ENCODE peak calls at places on chromosomes 3 and 15, in seven cellular contexts. One of them, this sample, is unnamed.

GRCh38 chr3:177119829-177120228 is 77.5 kb downstream of the TBL1XR1 start:
- DNase-seq in neuronal stem cell: no peak
- DNase-seq in mucosa of gallbladder: no peak
- DNase-seq in T-helper 2 cell: no peak
- DNase-seq in LoVo: no peak
- DNase-seq in fibroblast of pulmonary artery: no peak
- DNase-seq in iPS DF 6.9: no peak
- DNase-seq in this sample: no peak

GRCh38 chr15:76310470-76311070 is 699 bp downstream of the ETFA start:
- DNase-seq in neuronal stem cell: no peak
- DNase-seq in mucosa of gallbladder: no peak
- DNase-seq in T-helper 2 cell: no peak
- DNase-seq in LoVo: no peak
- DNase-seq in fibroblast of pulmonary artery: peak
- DNase-seq in iPS DF 6.9: no peak
- DNase-seq in this sample: no peak

GRCh38 chr15:63234479-63234878 is 42.9 kb upstream of the APH1B start:
- DNase-seq in neuronal stem cell: no peak
- DNase-seq in mucosa of gallbladder: peak
- DNase-seq in T-helper 2 cell: no peak
- DNase-seq in LoVo: no peak
- DNase-seq in fibroblast of pulmonary artery: peak
- DNase-seq in iPS DF 6.9: no peak
- DNase-seq in this sample: peak

GRCh38 chr3:62688050-62688449 is 187.2 kb downstream of the CADPS start:
- DNase-seq in neuronal stem cell: no peak
- DNase-seq in mucosa of gallbladder: no peak
- DNase-seq in T-helper 2 cell: no peak
- DNase-seq in LoVo: no peak
- DNase-seq in fibroblast of pulmonary artery: peak
- DNase-seq in iPS DF 6.9: no peak
- DNase-seq in this sample: no peak

GRCh38 chr3:166177130-166177529 is 339.9 kb upstream of the BCHE start:
- DNase-seq in neuronal stem cell: no peak
- DNase-seq in mucosa of gallbladder: no peak
- DNase-seq in T-helper 2 cell: no peak
- DNase-seq in LoVo: peak
- DNase-seq in fibroblast of pulmonary artery: no peak
- DNase-seq in iPS DF 6.9: no peak
- DNase-seq in this sample: no peak

GRCh38 chr3:72761410-72761809 is 86.8 kb downstream of the SHQ1 start:
- DNase-seq in neuronal stem cell: no peak
- DNase-seq in mucosa of gallbladder: no peak
- DNase-seq in T-helper 2 cell: no peak
- DNase-seq in LoVo: no peak
- DNase-seq in fibroblast of pulmonary artery: no peak
- DNase-seq in iPS DF 6.9: no peak
- DNase-seq in this sample: no peak

GRCh38 chr3:107928084-107928445 is 162.8 kb downstream of the CD47 start:
- DNase-seq in neuronal stem cell: no peak
- DNase-seq in mucosa of gallbladder: no peak
- DNase-seq in T-helper 2 cell: no peak
- DNase-seq in LoVo: peak
- DNase-seq in fibroblast of pulmonary artery: peak
- DNase-seq in iPS DF 6.9: no peak
- DNase-seq in this sample: no peak

GRCh38 chr15:99213187-99213811 is 36.1 kb downstream of the TTC23 start:
- DNase-seq in neuronal stem cell: peak
- DNase-seq in mucosa of gallbladder: peak
- DNase-seq in T-helper 2 cell: peak
- DNase-seq in LoVo: peak
- DNase-seq in fibroblast of pulmonary artery: peak
- DNase-seq in iPS DF 6.9: peak
- DNase-seq in this sample: peak

GRCh38 chr3:177136715-177137114 is 60.6 kb downstream of the TBL1XR1 start:
- DNase-seq in neuronal stem cell: no peak
- DNase-seq in mucosa of gallbladder: no peak
- DNase-seq in T-helper 2 cell: no peak
- DNase-seq in LoVo: no peak
- DNase-seq in fibroblast of pulmonary artery: no peak
- DNase-seq in iPS DF 6.9: no peak
- DNase-seq in this sample: no peak

GRCh38 chr15:75195122-75195765 is 6.4 kb upstream of the C15orf39 start:
- DNase-seq in neuronal stem cell: peak
- DNase-seq in mucosa of gallbladder: no peak
- DNase-seq in T-helper 2 cell: no peak
- DNase-seq in LoVo: no peak
- DNase-seq in fibroblast of pulmonary artery: no peak
- DNase-seq in iPS DF 6.9: no peak
- DNase-seq in this sample: no peak

GRCh38 chr15:68599560-68600071 is 20.8 kb downstream of the CORO2B start:
- DNase-seq in neuronal stem cell: peak
- DNase-seq in mucosa of gallbladder: no peak
- DNase-seq in T-helper 2 cell: no peak
- DNase-seq in LoVo: no peak
- DNase-seq in fibroblast of pulmonary artery: peak
- DNase-seq in iPS DF 6.9: peak
- DNase-seq in this sample: no peak

This sample was measured in Calu3.